ENCODE peak calls at places on chromosomes 1 and 21, in eight cellular contexts. X, I, K, V, M, R, O and F are unnamed samples.

GRCh38 chr1:155052412-155053400 is 1.6 kb downstream of the ADAM15 start:
- DNase-seq in M (peak), V (no peak), I (no peak), O (no peak), R (no peak), K (no peak), X (no peak), F (no peak)

GRCh38 chr1:7554343-7555270 is 216.5 kb upstream of the VAMP3 start:
- DNase-seq in R (no peak), V (no peak), X (peak), K (no peak), O (no peak), I (no peak), M (no peak), F (no peak)

GRCh38 chr1:209610378-209610905 is 26.9 kb downstream of the CAMK1G start:
- DNase-seq in V (no peak), I (no peak), O (no peak), K (no peak), R (no peak), M (no peak), X (no peak), F (no peak)

GRCh38 chr1:150268342-150268705 is 492 bp downstream of the APH1A start:
- DNase-seq in M (no peak), O (peak), V (peak), R (no peak), I (no peak), X (peak), K (no peak), F (no peak)

GRCh38 chr21:23963454-23963853 is 1643.8 kb downstream of the MRPL39 start:
- DNase-seq in I (no peak), K (no peak), O (no peak), V (no peak), R (no peak), M (no peak), X (no peak), F (no peak)

GRCh38 chr1:223700388-223700918 is 11.9 kb upstream of the CAPN2 start:
- DNase-seq in I (no peak), X (peak), K (no peak), M (no peak), R (no peak), O (no peak), V (no peak), F (no peak)

GRCh38 chr1:191865479-191865878 is 292.8 kb upstream of the RGS18 start:
- DNase-seq in R (no peak), I (no peak), K (no peak), V (no peak), M (no peak), O (no peak), X (no peak), F (no peak)

GRCh38 chr21:46096596-46096981 is 1.3 kb upstream of the COL6A2 start:
- DNase-seq in K (no peak), O (no peak), R (no peak), X (no peak), I (no peak), M (no peak), V (peak), F (no peak)

GRCh38 chr1:177170756-177171535 is at the start of gene BRINP2:
- DNase-seq in X (peak), I (no peak), M (peak), O (no peak), R (no peak), V (no peak), K (peak), F (no peak)

GRCh38 chr1:236451796-236452373 is 57.8 kb downstream of the EDARADD start:
- DNase-seq in I (no peak), X (no peak), O (no peak), R (no peak), V (peak), K (no peak), M (no peak), F (no peak)

GRCh38 chr1:207084241-207084640 is 4.4 kb upstream of the C4BPB start:
- DNase-seq in M (no peak), O (no peak), I (no peak), K (no peak), V (no peak), R (no peak), X (no peak), F (no peak)

GRCh38 chr1:19387045-19387467 is 74.9 kb downstream of the SLC66A1 start:
- DNase-seq in R (no peak), O (no peak), M (no peak), K (no peak), I (no peak), V (no peak), X (no peak), F (no peak)

GRCh38 chr1:50553921-50554320 is 130.7 kb upstream of the DMRTA2 start:
- DNase-seq in X (no peak), I (no peak), V (no peak), M (no peak), R (no peak), O (no peak), K (no peak), F (no peak)

GRCh38 chr1:225242611-225243010 is 185.2 kb downstream of the LBR start:
- DNase-seq in I (no peak), O (no peak), R (no peak), V (no peak), X (no peak), M (no peak), K (no peak), F (no peak)

GRCh38 chr1:109906160-109906838 is 4.3 kb upstream of the CSF1 start:
- DNase-seq in O (peak), M (no peak), R (no peak), V (peak), X (no peak), K (peak), I (no peak), F (no peak)

GRCh38 chr1:151196292-151196800 is 2.0 kb upstream of the PIP5K1A start:
- DNase-seq in X (peak), K (peak), R (peak), M (peak), I (peak), V (no peak), O (peak), F (no peak)

DNA sequence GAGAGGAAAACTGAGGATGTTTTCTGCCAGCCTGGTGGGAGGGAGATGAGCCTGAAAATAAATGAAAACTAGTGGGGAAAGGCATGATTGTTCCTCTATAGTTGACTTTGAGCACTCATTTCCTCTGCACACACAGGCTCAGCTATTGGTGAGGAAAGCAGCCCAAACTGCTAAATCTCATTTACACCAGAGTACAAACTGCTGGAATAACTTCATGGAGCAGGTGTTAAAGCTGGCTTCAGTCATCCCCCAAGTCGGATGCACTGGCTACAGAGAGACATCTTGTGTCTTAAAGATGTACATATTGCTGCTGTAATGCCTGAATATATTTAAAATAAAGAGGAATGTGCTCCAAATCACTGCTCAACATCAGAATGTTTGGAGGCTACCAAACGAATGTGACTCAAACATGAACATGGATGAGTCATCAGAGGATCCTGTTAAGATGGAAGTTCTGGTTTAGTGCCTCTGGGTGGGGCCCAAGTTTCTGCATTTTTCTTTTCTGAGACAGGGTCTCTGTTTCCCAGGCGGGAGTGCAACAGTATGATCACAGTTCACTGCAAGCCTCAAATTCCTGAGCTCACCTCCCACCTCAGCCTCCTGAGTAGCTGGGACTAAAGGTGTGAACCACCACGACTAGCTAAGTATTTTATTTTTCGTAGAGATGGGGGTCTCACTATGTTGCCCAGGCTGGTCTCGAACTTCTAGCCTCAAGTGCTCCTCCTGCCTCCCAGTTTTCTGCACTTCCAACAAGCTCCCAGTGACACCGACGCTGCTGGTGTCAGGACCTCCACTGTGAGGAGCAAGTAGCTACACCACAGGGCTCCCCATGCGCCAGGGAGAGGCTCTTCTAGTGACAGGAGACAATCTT is 79.0 kb upstream of the KRTAP19-8 start:
- DNase-seq in X (peak), O (no peak), M (no peak), R (no peak), V (no peak), K (no peak), I (no peak), F (peak)
- TF ChIP-seq CTCF in X (no peak), O (no peak), M (no peak), R (no peak), V (no peak), K (no peak), I (no peak), F (peak)

DNA sequence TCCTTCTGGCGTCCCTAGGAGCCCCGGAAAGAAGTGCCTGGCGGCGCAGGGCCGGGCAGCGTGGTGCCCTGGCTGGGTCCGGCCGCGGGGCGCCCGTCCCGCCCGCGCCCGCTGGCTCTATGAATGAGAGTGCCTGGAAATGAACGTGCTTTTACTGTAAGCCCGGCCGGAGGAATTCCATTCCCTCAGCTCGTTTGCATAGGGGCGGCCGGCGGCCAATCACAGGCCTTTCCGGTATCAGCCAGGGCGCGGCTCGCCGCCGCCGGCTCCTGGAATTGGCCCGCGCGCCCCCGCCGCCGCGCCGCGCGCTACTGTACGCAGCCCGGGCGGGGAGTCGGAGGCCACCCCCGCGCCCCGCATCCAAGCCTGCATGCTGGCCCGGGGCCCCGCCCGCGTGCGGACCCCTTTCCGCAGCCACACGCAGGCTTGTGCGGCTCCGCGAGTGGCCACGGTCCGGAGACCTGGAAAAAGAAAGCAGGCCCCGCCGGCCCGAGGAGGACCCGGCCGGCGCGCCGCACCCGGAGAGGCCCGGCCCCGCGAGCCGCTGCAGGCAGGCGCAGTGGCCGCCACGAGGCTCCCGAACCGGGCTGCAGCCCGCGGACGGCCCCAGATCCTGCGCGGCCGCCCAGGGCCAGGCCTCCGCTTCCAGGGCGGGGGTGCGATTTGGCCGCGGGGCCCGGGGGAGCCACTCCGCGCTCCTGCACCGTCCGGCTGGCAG is 160.4 kb downstream of the RUNX1 start:
- DNase-seq in V (peak), R (peak), O (peak), K (peak), M (peak), I (peak), X (peak), F (peak)
- TF ChIP-seq CTCF in V (no peak), R (no peak), O (no peak), K (no peak), M (no peak), I (peak), X (no peak), F (no peak)

GRCh38 chr1:171781167-171781875 is at the start of gene METTL13:
- DNase-seq in M (peak), K (peak), V (peak), I (peak), O (peak), X (peak), R (peak), F (peak)
- TF ChIP-seq CTCF in M (no peak), K (no peak), V (no peak), I (peak), O (no peak), X (no peak), R (no peak), F (no peak)

GRCh38 chr1:77267035-77267434 is 14.8 kb upstream of the AK5 start:
- DNase-seq in O (no peak), I (no peak), V (no peak), R (no peak), M (no peak), K (no peak), X (no peak), F (no peak)
- TF ChIP-seq CTCF in O (no peak), I (no peak), V (no peak), R (no peak), M (no peak), K (no peak), X (no peak), F (no peak)

GRCh38 chr1:241847540-241847795 is 536 bp upstream of the EXO1 start:
- DNase-seq in K (no peak), R (no peak), V (no peak), O (no peak), I (no peak), X (no peak), M (no peak), F (no peak)
- TF ChIP-seq CTCF in K (no peak), R (no peak), V (no peak), O (no peak), I (no peak), X (no peak), M (no peak), F (no peak)

DNA sequence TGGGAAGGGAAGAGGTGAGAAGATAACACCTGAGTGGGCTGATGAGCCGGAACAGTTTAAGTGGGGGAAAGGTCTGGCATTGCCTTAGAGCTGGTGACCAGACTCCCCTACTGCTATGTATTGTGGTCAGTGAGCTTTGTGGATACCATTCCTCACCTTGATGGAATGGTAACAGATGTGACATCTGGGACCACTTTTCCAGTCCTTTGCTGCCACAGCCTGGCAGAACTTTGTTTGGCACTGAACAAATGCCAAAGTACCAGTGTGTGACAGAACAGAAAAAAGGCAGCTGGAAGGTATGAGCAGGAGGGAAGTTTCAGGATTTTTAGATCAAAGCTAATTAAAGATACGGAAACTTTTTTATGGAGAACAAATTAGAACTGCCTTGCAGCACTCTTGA is 6.2 kb downstream of the MED8 start:
- DNase-seq in R (no peak), V (no peak), M (no peak), X (no peak), K (no peak), O (no peak), I (no peak), F (no peak)
- TF ChIP-seq CTCF in R (peak), V (no peak), M (peak), X (no peak), K (no peak), O (no peak), I (no peak), F (no peak)

DNA sequence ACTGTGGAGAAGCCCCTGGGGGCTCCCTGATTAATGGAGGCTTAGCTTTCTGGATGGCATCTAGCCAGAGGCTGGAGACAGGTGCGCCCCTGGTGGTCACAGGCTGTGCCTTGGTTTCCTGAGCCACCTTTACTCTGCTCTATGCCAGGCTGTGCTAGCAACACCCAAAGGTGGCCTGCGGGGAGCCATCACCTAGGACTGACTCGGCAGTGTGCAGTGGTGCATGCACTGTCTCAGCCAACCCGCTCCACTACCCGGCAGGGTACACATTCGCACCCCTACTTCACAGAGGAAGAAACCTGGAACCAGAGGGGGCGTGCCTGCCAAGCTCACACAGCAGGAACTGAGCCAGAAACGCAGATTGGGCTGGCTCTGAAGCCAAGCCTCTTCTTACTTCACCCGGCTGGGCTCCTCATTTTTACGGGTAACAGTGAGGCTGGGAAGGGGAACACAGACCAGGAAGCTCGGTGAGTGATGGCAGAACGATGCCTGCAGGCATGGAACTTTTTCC is 24.8 kb downstream of the PCSK9 start:
- DNase-seq in I (no peak), K (no peak), R (no peak), V (no peak), O (peak), X (no peak), M (no peak), F (no peak)
- TF ChIP-seq CTCF in I (no peak), K (no peak), R (peak), V (no peak), O (peak), X (no peak), M (no peak), F (no peak)